ENCODE peak calls at places on chromosomes 5 and 9, in six cellular contexts. One of them, this sample, is unnamed.

GRCh38 chr9:130682490-130683121 is 11.0 kb upstream of the EXOSC2 start:
- DNase-seq in fibroblast of mammary gland: peak; percentile 70
- DNase-seq in mucosa of descending colon: peak; percentile 83
- DNase-seq in MCF 10A: peak; percentile 87
- DNase-seq in endothelial cell: peak; percentile 77
- DNase-seq in SK-N-SH: peak; percentile 89
- DNase-seq in this sample: peak; percentile 72

GRCh38 chr9:4796988-4797956 is 4.5 kb downstream of the RCL1 start:
- DNase-seq in endothelial cell: peak; percentile 28
- DNase-seq in SK-N-SH: peak; percentile 51
- DNase-seq in MCF 10A: peak; percentile 52
- DNase-seq in fibroblast of mammary gland: peak; percentile 55
- DNase-seq in mucosa of descending colon: no peak
- DNase-seq in this sample: no peak

GRCh38 chr5:5799826-5800225 is 377.3 kb downstream of the ICE1 start:
- DNase-seq in MCF 10A: no peak
- DNase-seq in fibroblast of mammary gland: no peak
- DNase-seq in SK-N-SH: no peak
- DNase-seq in endothelial cell: no peak
- DNase-seq in mucosa of descending colon: no peak
- DNase-seq in this sample: no peak

GRCh38 chr9:114696814-114697544 is 15.0 kb upstream of the TEX48 start:
- DNase-seq in mucosa of descending colon: no peak
- DNase-seq in MCF 10A: no peak
- DNase-seq in SK-N-SH: no peak
- DNase-seq in fibroblast of mammary gland: peak; percentile 53
- DNase-seq in endothelial cell: no peak
- DNase-seq in this sample: no peak

GRCh38 chr9:75369989-75370388 is 281.7 kb downstream of the OSTF1 start:
- DNase-seq in SK-N-SH: no peak
- DNase-seq in mucosa of descending colon: no peak
- DNase-seq in fibroblast of mammary gland: no peak
- DNase-seq in MCF 10A: no peak
- DNase-seq in endothelial cell: no peak
- DNase-seq in this sample: no peak

GRCh38 chr9:4515958-4516375 is 25.7 kb downstream of the SLC1A1 start:
- DNase-seq in fibroblast of mammary gland: peak; percentile 29
- DNase-seq in SK-N-SH: no peak
- DNase-seq in MCF 10A: no peak
- DNase-seq in endothelial cell: no peak
- DNase-seq in mucosa of descending colon: no peak
- DNase-seq in this sample: no peak

GRCh38 chr9:109411818-109412352 is 86.2 kb downstream of the PTPN3 start:
- DNase-seq in SK-N-SH: peak; percentile 44
- DNase-seq in fibroblast of mammary gland: peak; percentile 62
- DNase-seq in MCF 10A: peak; percentile 8
- DNase-seq in mucosa of descending colon: no peak
- DNase-seq in endothelial cell: peak; percentile 25
- DNase-seq in this sample: no peak

GRCh38 chr9:12930906-12931305 is 156.1 kb downstream of the LURAP1L start:
- DNase-seq in fibroblast of mammary gland: peak; percentile 34
- DNase-seq in mucosa of descending colon: no peak
- DNase-seq in MCF 10A: no peak
- DNase-seq in endothelial cell: no peak
- DNase-seq in SK-N-SH: peak; percentile 7
- DNase-seq in this sample: no peak

GRCh38 chr9:99299214-99300102 is 77.4 kb downstream of the SEC61B start:
- DNase-seq in mucosa of descending colon: no peak
- DNase-seq in MCF 10A: peak; percentile 56
- DNase-seq in fibroblast of mammary gland: peak; percentile 77
- DNase-seq in endothelial cell: no peak
- DNase-seq in SK-N-SH: peak; percentile 68
- DNase-seq in this sample: no peak

GRCh38 chr9:127222388-127223095 is 42.0 kb upstream of the GARNL3 start:
- DNase-seq in endothelial cell: no peak
- DNase-seq in MCF 10A: no peak
- DNase-seq in mucosa of descending colon: no peak
- DNase-seq in SK-N-SH: no peak
- DNase-seq in fibroblast of mammary gland: no peak
- DNase-seq in this sample: no peak

GRCh38 chr9:98583417-98583816 is 125.3 kb downstream of the GABBR2 start:
- DNase-seq in mucosa of descending colon: no peak
- DNase-seq in SK-N-SH: no peak
- DNase-seq in fibroblast of mammary gland: no peak
- DNase-seq in endothelial cell: no peak
- DNase-seq in MCF 10A: no peak
- DNase-seq in this sample: no peak

GRCh38 chr9:36781532-36781931 is 208.8 kb downstream of the MELK start:
- DNase-seq in MCF 10A: peak; percentile 69
- DNase-seq in endothelial cell: no peak
- DNase-seq in fibroblast of mammary gland: peak; percentile 11
- DNase-seq in mucosa of descending colon: no peak
- DNase-seq in SK-N-SH: no peak
- DNase-seq in this sample: no peak

GRCh38 chr5:134994560-134995156 is 27.0 kb downstream of the CATSPER3 start:
- DNase-seq in mucosa of descending colon: no peak
- DNase-seq in fibroblast of mammary gland: no peak
- DNase-seq in SK-N-SH: peak; percentile 3
- DNase-seq in MCF 10A: no peak
- DNase-seq in endothelial cell: no peak
- DNase-seq in this sample: no peak

GRCh38 chr5:43631182-43631910 is 28.4 kb downstream of the NNT start:
- DNase-seq in SK-N-SH: peak; percentile 48
- DNase-seq in endothelial cell: peak; percentile 54
- DNase-seq in fibroblast of mammary gland: peak; percentile 87
- DNase-seq in mucosa of descending colon: no peak
- DNase-seq in MCF 10A: peak; percentile 78
- DNase-seq in this sample: peak; percentile 44

GRCh38 chr5:57406591-57406990 is 76.0 kb downstream of the ACTBL2 start:
- DNase-seq in MCF 10A: no peak
- DNase-seq in SK-N-SH: no peak
- DNase-seq in fibroblast of mammary gland: no peak
- DNase-seq in mucosa of descending colon: no peak
- DNase-seq in endothelial cell: no peak
- DNase-seq in this sample: no peak

GRCh38 chr5:56698463-56699381 is 116.6 kb upstream of the MAP3K1 start:
- DNase-seq in MCF 10A: no peak
- DNase-seq in SK-N-SH: peak; percentile 30
- DNase-seq in fibroblast of mammary gland: no peak
- DNase-seq in endothelial cell: no peak
- DNase-seq in mucosa of descending colon: no peak
- DNase-seq in this sample: no peak

GRCh38 chr9:13967011-13967410 is 346.9 kb downstream of the NFIB start:
- DNase-seq in fibroblast of mammary gland: no peak
- DNase-seq in mucosa of descending colon: no peak
- DNase-seq in MCF 10A: no peak
- DNase-seq in SK-N-SH: no peak
- DNase-seq in endothelial cell: no peak
- DNase-seq in this sample: no peak

GRCh38 chr5:56142620-56143431 is 90.3 kb downstream of the ANKRD55 start:
- DNase-seq in MCF 10A: no peak
- DNase-seq in mucosa of descending colon: no peak
- DNase-seq in SK-N-SH: no peak
- DNase-seq in fibroblast of mammary gland: no peak
- DNase-seq in endothelial cell: no peak
- DNase-seq in this sample: no peak

DNA sequence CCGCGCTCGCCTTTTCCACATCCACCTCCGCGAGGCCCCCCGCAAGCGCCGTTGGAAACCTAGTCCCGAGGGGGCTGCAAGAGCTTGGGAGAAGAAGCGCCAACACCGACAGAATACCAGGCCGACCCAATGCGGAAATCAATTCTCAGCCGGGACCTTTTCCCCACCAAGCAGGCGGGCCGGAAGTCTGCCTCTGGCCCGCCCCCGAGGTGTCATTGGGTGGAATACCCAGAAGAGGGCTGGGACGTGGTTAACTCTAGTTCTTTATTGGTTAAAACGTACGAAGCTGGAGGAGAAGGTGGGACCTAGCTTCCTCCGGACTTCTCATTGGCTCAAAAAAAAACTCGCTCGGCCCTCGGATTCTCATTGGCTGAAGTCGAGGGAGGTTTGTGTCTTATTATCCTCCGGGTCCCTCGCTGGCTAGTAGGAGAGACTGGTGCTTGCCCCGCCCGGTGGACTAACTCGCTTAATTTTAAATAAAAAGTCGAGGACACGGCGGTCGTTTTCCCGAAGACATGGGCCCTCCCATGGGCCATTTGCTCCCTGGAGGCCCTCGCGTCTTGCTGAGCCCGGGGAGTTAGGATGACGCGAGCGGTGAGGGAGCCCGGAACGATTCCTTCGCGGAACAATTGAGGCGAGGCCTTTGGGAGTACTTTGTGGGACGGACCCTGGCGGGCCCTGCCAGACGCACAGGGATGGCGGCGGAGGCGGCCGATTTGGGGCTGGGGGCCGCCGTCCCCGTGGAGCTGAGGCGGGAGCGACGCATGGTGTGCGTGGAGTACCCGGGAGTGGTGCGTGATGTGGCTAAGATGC is at the start of gene GTF3C5:
- DNase-seq in SK-N-SH: peak; percentile 98
- DNase-seq in MCF 10A: peak; percentile 99
- DNase-seq in mucosa of descending colon: peak; percentile 94
- DNase-seq in endothelial cell: peak; percentile 85
- DNase-seq in fibroblast of mammary gland: peak; percentile 99
- DNase-seq in this sample: peak; percentile 84
- TF ChIP-seq CTCF in SK-N-SH: no peak
- TF ChIP-seq CTCF in MCF 10A: no peak
- TF ChIP-seq CTCF in mucosa of descending colon: no peak
- TF ChIP-seq CTCF in endothelial cell: no peak
- TF ChIP-seq CTCF in fibroblast of mammary gland: no peak
- TF ChIP-seq CTCF in this sample: peak; percentile 12

GRCh38 chr5:76696254-76696653 is 19.7 kb upstream of the F2R start:
- DNase-seq in MCF 10A: no peak
- DNase-seq in mucosa of descending colon: no peak
- DNase-seq in endothelial cell: no peak
- DNase-seq in SK-N-SH: no peak
- DNase-seq in fibroblast of mammary gland: no peak
- DNase-seq in this sample: no peak
- TF ChIP-seq CTCF in MCF 10A: no peak
- TF ChIP-seq CTCF in mucosa of descending colon: no peak
- TF ChIP-seq CTCF in endothelial cell: no peak
- TF ChIP-seq CTCF in SK-N-SH: no peak
- TF ChIP-seq CTCF in fibroblast of mammary gland: no peak
- TF ChIP-seq CTCF in this sample: no peak

DNA sequence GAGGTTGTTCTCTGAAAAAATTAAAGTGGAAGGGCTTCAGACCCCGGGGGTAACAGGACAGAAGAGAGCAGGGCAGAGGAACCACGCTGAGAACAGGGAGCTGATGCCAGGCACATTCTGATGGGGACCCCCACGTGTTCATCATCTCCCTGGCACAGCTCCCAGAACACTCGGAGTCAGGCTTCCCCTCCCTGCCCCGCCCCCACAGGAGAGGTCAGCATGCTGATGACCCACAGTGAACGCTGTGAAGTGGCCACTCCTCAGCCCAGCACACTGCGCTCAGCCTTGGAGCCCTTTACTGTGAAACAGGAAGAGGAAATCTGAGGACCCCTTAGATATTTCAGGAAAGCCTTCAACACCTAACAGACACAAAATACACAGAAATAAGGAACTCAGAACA is 16.4 kb downstream of the RETREG1 start:
- DNase-seq in SK-N-SH: peak; percentile 75
- DNase-seq in MCF 10A: peak; percentile 33
- DNase-seq in mucosa of descending colon: no peak
- DNase-seq in fibroblast of mammary gland: peak; percentile 55
- DNase-seq in endothelial cell: no peak
- DNase-seq in this sample: peak; percentile 14
- TF ChIP-seq CTCF in SK-N-SH: no peak
- TF ChIP-seq CTCF in MCF 10A: no peak
- TF ChIP-seq CTCF in mucosa of descending colon: no peak
- TF ChIP-seq CTCF in fibroblast of mammary gland: no peak
- TF ChIP-seq CTCF in endothelial cell: no peak
- TF ChIP-seq CTCF in this sample: no peak

DNA sequence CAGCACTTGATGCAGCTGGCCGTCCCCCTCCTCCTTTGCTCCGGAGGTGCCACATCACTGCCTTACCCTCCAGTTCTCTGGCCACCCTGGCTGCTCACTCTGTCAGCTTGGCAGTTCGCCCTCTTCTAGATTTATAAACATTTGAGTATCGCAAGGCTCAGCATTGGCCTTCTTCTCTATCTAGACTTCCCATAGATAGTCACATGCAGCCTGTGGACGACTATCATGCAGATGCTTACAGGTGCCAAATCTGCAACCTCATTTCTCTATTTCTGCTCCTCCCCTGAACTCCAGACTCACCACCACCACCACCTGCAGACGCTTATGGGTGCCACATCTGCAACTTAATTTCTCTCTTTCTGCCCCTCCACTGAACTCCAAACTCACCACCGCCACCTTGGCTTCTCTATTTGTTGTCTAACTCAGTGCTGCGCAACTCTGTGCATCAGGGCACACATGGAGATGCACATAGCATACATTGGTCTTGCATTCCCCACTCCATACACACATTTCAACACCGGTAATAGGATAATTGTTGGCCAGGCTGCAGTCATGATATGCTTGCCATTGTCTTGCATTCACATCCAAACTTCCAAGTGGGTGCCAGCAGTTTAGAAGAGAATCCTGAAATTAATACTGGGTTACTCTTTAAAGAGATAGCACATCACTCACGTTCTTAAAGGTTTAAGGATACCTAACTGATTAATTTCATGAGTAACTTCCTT is 1.9 kb upstream of the DAP start:
- DNase-seq in mucosa of descending colon: no peak
- DNase-seq in MCF 10A: no peak
- DNase-seq in fibroblast of mammary gland: no peak
- DNase-seq in SK-N-SH: no peak
- DNase-seq in endothelial cell: no peak
- DNase-seq in this sample: no peak
- TF ChIP-seq CTCF in mucosa of descending colon: no peak
- TF ChIP-seq CTCF in MCF 10A: no peak
- TF ChIP-seq CTCF in fibroblast of mammary gland: no peak
- TF ChIP-seq CTCF in SK-N-SH: no peak
- TF ChIP-seq CTCF in endothelial cell: no peak
- TF ChIP-seq CTCF in this sample: no peak

DNA sequence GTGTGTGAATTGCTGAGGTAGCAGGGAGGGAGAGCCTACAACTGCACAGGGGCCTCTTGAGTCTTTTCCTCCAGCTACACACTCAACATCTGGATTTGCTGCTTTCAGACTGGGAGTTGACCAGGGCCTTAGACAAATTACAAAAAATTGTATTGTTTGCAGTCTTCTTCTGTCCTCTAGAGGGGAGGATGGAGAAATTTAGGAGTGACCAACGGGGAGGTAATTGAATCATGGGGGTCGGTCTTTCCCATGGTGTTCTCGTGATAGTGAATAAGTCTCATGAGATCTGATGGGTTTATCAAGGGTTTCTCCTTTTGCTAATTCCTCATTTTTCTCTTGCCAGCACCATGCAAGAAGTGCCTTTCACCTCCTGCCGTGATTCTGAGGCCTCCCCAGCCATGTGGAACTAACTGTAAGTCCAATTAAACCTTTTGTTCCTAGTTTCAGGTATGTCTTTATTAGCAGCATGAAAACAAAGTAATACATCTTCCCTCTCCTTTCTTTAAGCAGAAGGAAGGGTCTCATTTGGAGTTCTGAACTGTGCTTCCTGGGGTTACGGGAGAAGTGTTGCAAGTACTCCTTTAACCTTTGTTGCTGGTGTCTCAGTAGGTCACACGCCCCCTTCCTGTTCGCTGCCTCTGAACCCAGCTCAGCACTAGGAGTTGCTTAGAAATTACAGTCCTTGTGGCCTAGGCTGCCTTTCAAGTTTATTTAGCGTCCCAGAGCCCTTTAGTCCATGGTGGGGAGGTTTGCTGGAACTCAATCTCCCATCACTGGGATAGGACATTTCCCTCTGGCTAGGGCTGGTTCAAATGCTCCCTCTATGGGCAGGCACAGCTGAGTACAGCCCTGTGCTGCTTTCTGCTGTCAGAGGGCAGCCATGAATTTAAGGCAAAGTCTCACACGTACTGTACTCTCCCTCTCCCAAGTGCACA is 4.4 kb downstream of the IFNA8 start:
- DNase-seq in SK-N-SH: no peak
- DNase-seq in fibroblast of mammary gland: no peak
- DNase-seq in mucosa of descending colon: no peak
- DNase-seq in MCF 10A: peak; percentile 2
- DNase-seq in endothelial cell: peak; percentile 9
- DNase-seq in this sample: no peak
- TF ChIP-seq CTCF in SK-N-SH: no peak
- TF ChIP-seq CTCF in fibroblast of mammary gland: peak; percentile 33
- TF ChIP-seq CTCF in mucosa of descending colon: peak; percentile 19
- TF ChIP-seq CTCF in MCF 10A: no peak
- TF ChIP-seq CTCF in endothelial cell: no peak
- TF ChIP-seq CTCF in this sample: peak; percentile 28